ENCODE peak calls at places on chromosomes 16 and 17, in seven cellular contexts. F, B, K, Z, T, J and V are unnamed samples.

GRCh38 chr16:89123001-89123830 is 29.6 kb downstream of the ACSF3 start:
- DNase-seq in Z (no peak), B (peak), J (peak), T (no peak), K (no peak), F (no peak), V (no peak)

GRCh38 chr17:81487487-81488275 is 24.9 kb downstream of the ACTG1 start:
- DNase-seq in Z (peak), B (peak), J (peak), F (peak), T (peak), K (no peak), V (peak)

GRCh38 chr17:56945938-56946337 is 14.9 kb downstream of the COIL start:
- DNase-seq in Z (no peak), J (no peak), K (no peak), F (no peak), B (no peak), T (no peak), V (no peak)

GRCh38 chr17:39244016-39244599 is 18.4 kb upstream of the STAC2 start:
- DNase-seq in B (no peak), T (no peak), K (no peak), J (no peak), Z (no peak), F (no peak), V (no peak)

GRCh38 chr16:28932339-28933141 is 769 bp downstream of the CD19 start:
- DNase-seq in Z (no peak), T (no peak), K (no peak), F (no peak), J (no peak), B (no peak), V (peak)

GRCh38 chr17:78956254-78956653 is 23.5 kb downstream of the LGALS3BP start:
- DNase-seq in Z (no peak), K (no peak), B (no peak), F (no peak), J (no peak), T (no peak), V (no peak)

GRCh38 chr17:34386925-34387550 is 24.0 kb upstream of the CCL1 start:
- DNase-seq in J (no peak), F (no peak), T (peak), K (no peak), B (no peak), Z (no peak), V (no peak)

GRCh38 chr17:62565817-62566216 is 61.7 kb upstream of the MRC2 start:
- DNase-seq in T (peak), F (no peak), J (no peak), Z (no peak), B (no peak), K (no peak), V (no peak)

GRCh38 chr17:78993241-78993956 is 13.7 kb upstream of the LGALS3BP start:
- DNase-seq in J (peak), Z (peak), B (no peak), K (peak), F (peak), T (peak), V (peak)

GRCh38 chr16:64659863-64660262 is 462.0 kb downstream of the CDH11 start:
- DNase-seq in Z (no peak), T (no peak), K (no peak), B (no peak), F (no peak), J (no peak), V (no peak)

GRCh38 chr17:31877911-31878702 is 19.1 kb upstream of the COPRS start:
- DNase-seq in J (peak), F (no peak), B (no peak), K (peak), Z (no peak), T (peak), V (no peak)

GRCh38 chr17:1989135-1989534 is 36.0 kb downstream of the RTN4RL1 start:
- DNase-seq in T (peak), F (no peak), Z (no peak), J (peak), B (no peak), K (no peak), V (no peak)

GRCh38 chr16:88366704-88367047 is 16.1 kb upstream of the ZNF469 start:
- DNase-seq in B (no peak), Z (no peak), T (no peak), F (no peak), J (no peak), K (no peak), V (no peak)